ENCODE peak calls at places on chromosomes 3 and 15, in eight cellular contexts. X is Calu3, M is neural progenitor cell, O is mammary epithelial cell, R is Peyer's patch, I is K562, S is lower lobe of right lung, G is RWPE1. V is an unnamed sample.

GRCh38 chr15:60626051-60626450 is 147.1 kb upstream of the ICE2 start:
- DNase-seq in X (no peak), M (no peak), O (no peak), R (no peak), I (no peak), S (no peak), G (no peak), V (no peak)

GRCh38 chr15:91224750-91225380 is 124.8 kb downstream of the SV2B start:
- DNase-seq in X (peak; percentile 72), M (peak; percentile 65), O (peak; percentile 37), R (no peak), I (peak; percentile 48), S (no peak), G (peak; percentile 48), V (peak; percentile 22)

GRCh38 chr3:61570813-61571212 is 9.4 kb downstream of the PTPRG start:
- DNase-seq in X (no peak), M (no peak), O (no peak), R (no peak), I (no peak), S (no peak), G (no peak), V (no peak)

GRCh38 chr3:76138921-76139320 is 353.6 kb upstream of the ZNF717 start:
- DNase-seq in X (no peak), M (no peak), O (no peak), R (no peak), I (no peak), S (no peak), G (no peak), V (no peak)

GRCh38 chr3:188789201-188789600 is 382.6 kb upstream of the TPRG1 start:
- DNase-seq in X (no peak), M (no peak), O (peak; percentile 6), R (no peak), I (no peak), S (no peak), G (no peak), V (no peak)

GRCh38 chr15:92451225-92451825 is 57.6 kb downstream of the ST8SIA2 start:
- DNase-seq in X (no peak), M (no peak), O (peak; percentile 86), R (no peak), I (no peak), S (no peak), G (no peak), V (no peak)

GRCh38 chr3:172550347-172550943 is 27.2 kb upstream of the TNFSF10 start:
- DNase-seq in X (no peak), M (no peak), O (peak; percentile 98), R (no peak), I (peak; percentile 15), S (no peak), G (peak; percentile 84), V (no peak)

GRCh38 chr3:45143673-45144670 is 2.2 kb downstream of the CDCP1 start:
- DNase-seq in X (no peak), M (no peak), O (no peak), R (no peak), I (peak; percentile 73), S (no peak), G (no peak), V (no peak)

GRCh38 chr3:174206607-174207192 is 652.4 kb upstream of the NAALADL2 start:
- DNase-seq in X (no peak), M (peak; percentile 8), O (no peak), R (no peak), I (no peak), S (no peak), G (no peak), V (no peak)

GRCh38 chr3:151315846-151316245 is 774 bp downstream of the GPR87 start:
- DNase-seq in X (no peak), M (no peak), O (peak; percentile 78), R (no peak), I (no peak), S (no peak), G (peak; percentile 64), V (no peak)

GRCh38 chr15:75153565-75154248 is 48.0 kb upstream of the C15orf39 start:
- DNase-seq in X (no peak), M (no peak), O (no peak), R (no peak), I (no peak), S (no peak), G (no peak), V (no peak)

GRCh38 chr15:90762109-90762508 is 45.0 kb downstream of the BLM start:
- DNase-seq in X (no peak), M (no peak), O (no peak), R (no peak), I (no peak), S (peak; percentile 87), G (no peak), V (no peak)

GRCh38 chr15:63708141-63708772 is 111.1 kb downstream of the FBXL22 start:
- DNase-seq in X (no peak), M (no peak), O (no peak), R (no peak), I (no peak), S (no peak), G (no peak), V (no peak)

DNA sequence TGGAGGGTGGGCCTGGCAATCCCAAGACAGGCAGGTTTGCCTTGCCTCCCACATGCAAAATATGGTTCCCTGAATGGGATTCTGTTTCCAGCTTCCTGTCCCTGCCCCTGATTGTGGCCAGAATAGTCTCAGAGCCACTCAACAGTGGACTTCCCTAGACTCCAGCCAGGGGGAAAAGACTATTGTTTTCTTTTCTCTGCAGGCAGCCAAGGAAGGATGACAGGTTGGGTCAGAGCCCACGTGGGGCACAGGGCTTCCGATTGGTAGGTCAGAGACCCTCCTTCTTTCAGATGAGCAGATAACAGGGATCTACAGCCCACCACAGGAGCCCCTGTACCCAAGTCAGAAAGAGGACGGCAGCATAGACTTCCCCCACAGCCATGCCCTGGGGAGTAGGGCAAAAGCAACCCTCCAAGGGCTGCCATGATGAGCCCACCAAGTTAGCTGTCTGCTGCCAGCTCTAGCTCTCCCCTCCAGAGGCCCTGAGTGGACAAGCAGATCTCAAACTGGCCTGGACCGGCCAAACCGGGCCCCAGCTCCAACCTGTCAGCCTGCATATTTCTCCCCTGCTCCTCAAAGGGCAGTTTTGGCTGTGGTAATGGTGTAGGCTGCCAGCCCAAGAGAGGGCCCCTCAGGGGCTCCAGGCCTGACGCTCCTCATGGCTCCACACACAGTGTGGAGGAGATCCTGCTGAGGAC is 6.3 kb downstream of the TLR9 start:
- DNase-seq in X (peak; percentile 66), M (peak; percentile 36), O (no peak), R (no peak), I (no peak), S (peak; percentile 73), G (no peak), V (no peak)
- TF ChIP-seq CTCF in X (no peak), M (no peak), O (no peak), R (no peak), I (no peak), S (no peak), G (no peak), V (no peak)

GRCh38 chr3:138944842-138945645 is 1.9 kb downstream of the FOXL2 start:
- DNase-seq in X (peak; percentile 45), M (peak; percentile 85), O (no peak), R (no peak), I (peak; percentile 51), S (no peak), G (no peak), V (peak; percentile 27)

GRCh38 chr3:138947303-138948121 is 495 bp downstream of the FOXL2NB start:
- DNase-seq in X (no peak), M (peak; percentile 51), O (no peak), R (no peak), I (peak; percentile 66), S (no peak), G (no peak), V (no peak)

GRCh38 chr3:138946554-138947302 is at the start of the genes FOXL2 and FOXL2NB:
- DNase-seq in X (peak; percentile 50), M (peak; percentile 75), O (peak; percentile 48), R (no peak), I (peak; percentile 79), S (no peak), G (no peak), V (peak; percentile 22)

GRCh38 chr3:138944136-138944658 is 2.7 kb downstream of the FOXL2 start:
- DNase-seq in X (no peak), M (peak; percentile 58), O (no peak), R (no peak), I (peak; percentile 31), S (no peak), G (no peak), V (no peak)

GRCh38 chr3:138945646-138946553 is 1.0 kb downstream of the FOXL2 start:
- DNase-seq in X (peak; percentile 86), M (peak; percentile 66), O (peak; percentile 74), R (no peak), I (peak; percentile 55), S (no peak), G (no peak), V (no peak)
- TF ChIP-seq CTCF in X (peak; percentile 32), M (peak; percentile 41), O (peak; percentile 57), R (no peak), I (peak; percentile 65), S (no peak), G (peak; percentile 19), V (peak; percentile 40)

GRCh38 chr3:148990211-148990610 is 1.1 kb upstream of the GYG1 start:
- DNase-seq in X (no peak), M (no peak), O (no peak), R (no peak), I (no peak), S (no peak), G (no peak), V (no peak)
- TF ChIP-seq CTCF in X (no peak), M (no peak), O (no peak), R (no peak), I (no peak), S (no peak), G (no peak), V (no peak)

DNA sequence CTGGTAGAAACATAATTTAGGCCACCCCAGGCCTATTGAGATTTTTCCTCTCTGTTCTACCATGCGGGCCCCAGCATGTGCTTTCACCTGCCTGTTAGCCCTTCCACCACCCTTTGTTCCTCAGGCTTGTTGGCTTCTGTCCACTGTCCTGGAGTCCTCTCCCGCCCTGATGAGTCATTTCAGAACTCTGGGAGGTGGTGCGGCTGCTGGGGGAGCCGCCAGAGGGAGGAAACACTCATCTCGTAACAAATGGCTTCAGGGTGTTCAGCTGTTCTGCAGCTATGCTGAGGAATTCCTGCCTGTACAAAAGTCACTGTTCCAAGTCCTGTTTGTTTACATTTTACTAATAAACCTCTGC is 36.3 kb downstream of the LRTM1 start:
- DNase-seq in X (peak; percentile 64), M (peak; percentile 26), O (peak; percentile 97), R (peak; percentile 21), I (peak; percentile 24), S (peak; percentile 73), G (peak; percentile 95), V (no peak)
- TF ChIP-seq CTCF in X (no peak), M (peak; percentile 5), O (peak; percentile 57), R (no peak), I (peak; percentile 47), S (peak; percentile 52), G (peak; percentile 46), V (peak; percentile 14)

DNA sequence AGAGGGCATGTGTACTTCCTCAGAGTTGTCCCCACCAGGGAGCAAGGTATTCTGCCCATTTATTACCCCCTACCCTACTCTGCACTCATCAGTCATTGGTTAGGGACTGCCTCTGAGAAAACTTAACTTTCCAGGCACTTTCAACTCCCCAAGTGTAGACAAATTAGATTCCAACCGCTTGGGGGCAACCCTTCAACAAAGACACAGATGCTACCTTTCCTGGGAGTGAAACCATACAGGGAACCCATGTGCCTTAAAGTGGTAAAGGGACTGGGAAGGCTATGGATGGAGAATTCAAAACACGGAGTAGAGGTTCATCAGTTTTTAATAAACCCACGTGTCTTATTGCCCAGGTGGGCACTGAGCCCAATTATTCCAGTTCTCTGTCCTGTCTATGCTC is 19.4 kb upstream of the UBE2E2 start:
- DNase-seq in X (peak; percentile 58), M (peak; percentile 76), O (peak; percentile 62), R (no peak), I (no peak), S (no peak), G (peak; percentile 47), V (no peak)
- TF ChIP-seq CTCF in X (no peak), M (peak; percentile 73), O (peak; percentile 65), R (no peak), I (no peak), S (peak; percentile 48), G (peak; percentile 44), V (peak; percentile 55)